ENCODE peak calls at places on chromosomes 5 and 9, in four cellular contexts. One of them, this sample, is unnamed.

GRCh38 chr5:141084487-141084989 is 9.9 kb upstream of the PCDHB2 start:
- DNase-seq in suprapubic skin: no peak
- DNase-seq in epithelial cell of esophagus: peak
- DNase-seq in fibroblast of lung: peak
- DNase-seq in this sample: no peak

GRCh38 chr5:141359790-141360426 is at the start of gene PCDHGB2:
- DNase-seq in suprapubic skin: no peak
- DNase-seq in epithelial cell of esophagus: peak
- DNase-seq in fibroblast of lung: peak
- DNase-seq in this sample: no peak

GRCh38 chr5:146744358-146744757 is 134.2 kb downstream of the PPP2R2B start:
- DNase-seq in suprapubic skin: no peak
- DNase-seq in epithelial cell of esophagus: peak
- DNase-seq in fibroblast of lung: peak
- DNase-seq in this sample: no peak

GRCh38 chr9:35675732-35676392 is 2.1 kb downstream of the CA9 start:
- DNase-seq in suprapubic skin: no peak
- DNase-seq in epithelial cell of esophagus: no peak
- DNase-seq in fibroblast of lung: no peak
- DNase-seq in this sample: no peak

GRCh38 chr9:13447551-13448422 is 168.3 kb upstream of the MPDZ start:
- DNase-seq in suprapubic skin: no peak
- DNase-seq in epithelial cell of esophagus: no peak
- DNase-seq in fibroblast of lung: peak
- DNase-seq in this sample: no peak

GRCh38 chr9:110128664-110129329 is 79.2 kb downstream of the C9orf152 start:
- DNase-seq in suprapubic skin: no peak
- DNase-seq in epithelial cell of esophagus: no peak
- DNase-seq in fibroblast of lung: no peak
- DNase-seq in this sample: no peak

GRCh38 chr9:21294325-21294724 is 10.8 kb downstream of the IFNA5 start:
- DNase-seq in suprapubic skin: no peak
- DNase-seq in epithelial cell of esophagus: peak
- DNase-seq in fibroblast of lung: peak
- DNase-seq in this sample: no peak

GRCh38 chr5:5291357-5291756 is 131.1 kb upstream of the ICE1 start:
- DNase-seq in suprapubic skin: no peak
- DNase-seq in epithelial cell of esophagus: no peak
- DNase-seq in fibroblast of lung: no peak
- DNase-seq in this sample: no peak

GRCh38 chr5:154487541-154487940 is 9.5 kb upstream of the HAND1 start:
- DNase-seq in suprapubic skin: no peak
- DNase-seq in epithelial cell of esophagus: no peak
- DNase-seq in fibroblast of lung: no peak
- DNase-seq in this sample: no peak

GRCh38 chr5:80034962-80035821 is at the start of gene THBS4:
- DNase-seq in suprapubic skin: no peak
- DNase-seq in epithelial cell of esophagus: no peak
- DNase-seq in fibroblast of lung: no peak
- DNase-seq in this sample: no peak

GRCh38 chr5:172902497-172903472 is 56.4 kb upstream of the RPL26L1 start:
- DNase-seq in suprapubic skin: no peak
- DNase-seq in epithelial cell of esophagus: peak
- DNase-seq in fibroblast of lung: peak
- DNase-seq in this sample: no peak

GRCh38 chr9:133707065-133707760 is 30.9 kb downstream of the SARDH start:
- DNase-seq in suprapubic skin: peak
- DNase-seq in epithelial cell of esophagus: peak
- DNase-seq in fibroblast of lung: peak
- DNase-seq in this sample: no peak

GRCh38 chr5:32298056-32298420 is 14.7 kb downstream of the MTMR12 start:
- DNase-seq in suprapubic skin: no peak
- DNase-seq in epithelial cell of esophagus: no peak
- DNase-seq in fibroblast of lung: no peak
- DNase-seq in this sample: no peak

GRCh38 chr5:138536665-138537315 is 6.2 kb downstream of the ETF1 start:
- DNase-seq in suprapubic skin: no peak
- DNase-seq in epithelial cell of esophagus: peak
- DNase-seq in fibroblast of lung: no peak
- DNase-seq in this sample: no peak

GRCh38 chr9:94644543-94644942 is 5.2 kb upstream of the FBP1 start:
- DNase-seq in suprapubic skin: no peak
- DNase-seq in epithelial cell of esophagus: no peak
- DNase-seq in fibroblast of lung: no peak
- DNase-seq in this sample: no peak

GRCh38 chr5:177494356-177495195 is 2.8 kb downstream of the PDLIM7 start:
- DNase-seq in suprapubic skin: peak
- DNase-seq in epithelial cell of esophagus: peak
- DNase-seq in fibroblast of lung: peak
- DNase-seq in this sample: peak

GRCh38 chr9:75071530-75072122 is 16.3 kb downstream of the NMRK1 start:
- DNase-seq in suprapubic skin: no peak
- DNase-seq in epithelial cell of esophagus: peak
- DNase-seq in fibroblast of lung: no peak
- DNase-seq in this sample: no peak

GRCh38 chr9:37399336-37399735 is 23.2 kb upstream of the GRHPR start:
- DNase-seq in suprapubic skin: no peak
- DNase-seq in epithelial cell of esophagus: no peak
- DNase-seq in fibroblast of lung: no peak
- DNase-seq in this sample: no peak

GRCh38 chr5:134370306-134370870 is 981 bp upstream of the UBE2B start:
- DNase-seq in suprapubic skin: no peak
- DNase-seq in epithelial cell of esophagus: no peak
- DNase-seq in fibroblast of lung: no peak
- DNase-seq in this sample: no peak

GRCh38 chr9:108634164-108634563 is 221.6 kb downstream of the ACTL7B start:
- DNase-seq in suprapubic skin: no peak
- DNase-seq in epithelial cell of esophagus: peak
- DNase-seq in fibroblast of lung: peak
- DNase-seq in this sample: no peak

GRCh38 chr9:78871452-78872331 is 574.8 kb downstream of the PSAT1 start:
- DNase-seq in suprapubic skin: no peak
- DNase-seq in epithelial cell of esophagus: peak
- DNase-seq in fibroblast of lung: peak
- DNase-seq in this sample: peak

GRCh38 chr5:148897842-148898241 is 71.4 kb downstream of the ADRB2 start:
- DNase-seq in suprapubic skin: no peak
- DNase-seq in epithelial cell of esophagus: no peak
- DNase-seq in fibroblast of lung: peak
- DNase-seq in this sample: no peak

GRCh38 chr5:112935675-112936074 is 13.6 kb upstream of the REEP5 start:
- DNase-seq in suprapubic skin: no peak
- DNase-seq in epithelial cell of esophagus: no peak
- DNase-seq in fibroblast of lung: peak
- DNase-seq in this sample: no peak

GRCh38 chr5:141258948-141259347 is 13.8 kb downstream of the PCDHB15 start:
- DNase-seq in suprapubic skin: no peak
- DNase-seq in epithelial cell of esophagus: no peak
- DNase-seq in fibroblast of lung: peak
- DNase-seq in this sample: no peak

GRCh38 chr5:2656186-2656585 is 95.3 kb downstream of the IRX2 start:
- DNase-seq in suprapubic skin: no peak
- DNase-seq in epithelial cell of esophagus: peak
- DNase-seq in fibroblast of lung: peak
- DNase-seq in this sample: no peak

GRCh38 chr5:60228676-60229075 is 335.1 kb upstream of the PDE4D start:
- DNase-seq in suprapubic skin: no peak
- DNase-seq in epithelial cell of esophagus: no peak
- DNase-seq in fibroblast of lung: no peak
- DNase-seq in this sample: no peak

GRCh38 chr5:149265559-149265958 is 6.1 kb upstream of the AFAP1L1 start:
- DNase-seq in suprapubic skin: no peak
- DNase-seq in epithelial cell of esophagus: peak
- DNase-seq in fibroblast of lung: peak
- DNase-seq in this sample: no peak

GRCh38 chr9:122036988-122037387 is 56.1 kb downstream of the TTLL11 start:
- DNase-seq in suprapubic skin: no peak
- DNase-seq in epithelial cell of esophagus: peak
- DNase-seq in fibroblast of lung: peak
- DNase-seq in this sample: no peak

GRCh38 chr5:160831801-160832200 is 20.2 kb downstream of the ATP10B start:
- DNase-seq in suprapubic skin: no peak
- DNase-seq in epithelial cell of esophagus: no peak
- DNase-seq in fibroblast of lung: no peak
- DNase-seq in this sample: no peak

GRCh38 chr9:2307480-2307879 is 292.3 kb downstream of the SMARCA2 start:
- DNase-seq in suprapubic skin: no peak
- DNase-seq in epithelial cell of esophagus: peak
- DNase-seq in fibroblast of lung: no peak
- DNase-seq in this sample: peak

GRCh38 chr9:112971415-112971814 is 40.6 kb downstream of the ZNF883 start:
- DNase-seq in suprapubic skin: no peak
- DNase-seq in epithelial cell of esophagus: peak
- DNase-seq in fibroblast of lung: no peak
- DNase-seq in this sample: no peak

GRCh38 chr5:95261369-95262175 is 23.3 kb downstream of the MCTP1 start:
- DNase-seq in suprapubic skin: no peak
- DNase-seq in epithelial cell of esophagus: peak
- DNase-seq in fibroblast of lung: peak
- DNase-seq in this sample: peak

GRCh38 chr5:25618821-25619220 is 974.0 kb upstream of the CDH10 start:
- DNase-seq in suprapubic skin: no peak
- DNase-seq in epithelial cell of esophagus: no peak
- DNase-seq in fibroblast of lung: no peak
- DNase-seq in this sample: no peak

GRCh38 chr5:127856310-127856709 is 153.1 kb downstream of the CCDC192 start:
- DNase-seq in suprapubic skin: no peak
- DNase-seq in epithelial cell of esophagus: no peak
- DNase-seq in fibroblast of lung: no peak
- DNase-seq in this sample: no peak

GRCh38 chr9:32265037-32265436 is 119.4 kb upstream of the ACO1 start:
- DNase-seq in suprapubic skin: no peak
- DNase-seq in epithelial cell of esophagus: no peak
- DNase-seq in fibroblast of lung: no peak
- DNase-seq in this sample: no peak

GRCh38 chr9:32260481-32260880 is 124.0 kb upstream of the ACO1 start:
- DNase-seq in suprapubic skin: no peak
- DNase-seq in epithelial cell of esophagus: no peak
- DNase-seq in fibroblast of lung: no peak
- DNase-seq in this sample: no peak

GRCh38 chr9:32258482-32258881 is 126.0 kb upstream of the ACO1 start:
- DNase-seq in suprapubic skin: no peak
- DNase-seq in epithelial cell of esophagus: no peak
- DNase-seq in fibroblast of lung: no peak
- DNase-seq in this sample: no peak

GRCh38 chr9:32264171-32264862 is 120.1 kb upstream of the ACO1 start:
- DNase-seq in suprapubic skin: no peak
- DNase-seq in epithelial cell of esophagus: peak
- DNase-seq in fibroblast of lung: peak
- DNase-seq in this sample: no peak
- TF ChIP-seq CTCF in suprapubic skin: no peak
- TF ChIP-seq CTCF in epithelial cell of esophagus: no peak
- TF ChIP-seq CTCF in fibroblast of lung: no peak
- TF ChIP-seq CTCF in this sample: no peak

DNA sequence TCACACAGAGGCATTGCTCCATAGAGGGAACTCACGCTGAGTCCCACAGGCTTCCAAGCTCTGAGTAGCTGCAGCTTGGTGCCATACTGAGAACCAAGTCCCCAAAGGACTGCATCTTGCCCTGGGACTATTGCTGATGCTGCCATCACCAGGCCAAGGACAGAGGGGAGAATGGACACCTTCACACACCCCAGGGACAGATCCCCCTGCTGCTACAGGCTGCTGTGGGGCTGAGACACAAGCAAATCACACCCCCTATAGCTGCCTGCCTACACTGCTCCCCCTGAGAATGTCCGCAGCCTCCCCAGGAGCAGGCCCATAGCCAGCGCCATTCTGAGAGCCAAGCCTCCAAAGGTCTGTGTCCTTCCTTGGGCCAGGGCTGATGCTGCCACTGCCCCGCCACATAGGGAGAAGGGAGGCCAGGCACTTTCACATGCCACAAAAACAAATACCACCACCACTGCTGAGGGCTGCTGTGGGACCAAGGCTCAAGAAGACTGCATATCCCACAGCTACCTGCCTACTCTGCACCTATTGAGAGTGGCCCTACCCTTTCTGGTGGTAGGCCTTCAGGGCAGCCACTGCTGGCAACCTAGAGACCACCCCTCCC is 81.5 kb downstream of the SYK start:
- DNase-seq in suprapubic skin: no peak
- DNase-seq in epithelial cell of esophagus: no peak
- DNase-seq in fibroblast of lung: no peak
- DNase-seq in this sample: no peak
- H3K4me3 ChIP-seq in suprapubic skin: no peak
- H3K4me3 ChIP-seq in epithelial cell of esophagus: no peak
- H3K4me3 ChIP-seq in fibroblast of lung: no peak
- H3K4me3 ChIP-seq in this sample: no peak

GRCh38 chr5:174571662-174572397 is 152.6 kb upstream of the MSX2 start:
- DNase-seq in suprapubic skin: no peak
- DNase-seq in epithelial cell of esophagus: peak
- DNase-seq in fibroblast of lung: peak
- DNase-seq in this sample: peak
- TF ChIP-seq CTCF in suprapubic skin: no peak
- TF ChIP-seq CTCF in epithelial cell of esophagus: no peak
- TF ChIP-seq CTCF in fibroblast of lung: peak
- TF ChIP-seq CTCF in this sample: peak

GRCh38 chr5:84393969-84394368 is 9.3 kb upstream of the EDIL3 start:
- DNase-seq in suprapubic skin: no peak
- DNase-seq in epithelial cell of esophagus: peak
- DNase-seq in fibroblast of lung: peak
- DNase-seq in this sample: no peak

GRCh38 chr5:84392836-84393235 is 8.2 kb upstream of the EDIL3 start:
- DNase-seq in suprapubic skin: no peak
- DNase-seq in epithelial cell of esophagus: no peak
- DNase-seq in fibroblast of lung: no peak
- DNase-seq in this sample: no peak

DNA sequence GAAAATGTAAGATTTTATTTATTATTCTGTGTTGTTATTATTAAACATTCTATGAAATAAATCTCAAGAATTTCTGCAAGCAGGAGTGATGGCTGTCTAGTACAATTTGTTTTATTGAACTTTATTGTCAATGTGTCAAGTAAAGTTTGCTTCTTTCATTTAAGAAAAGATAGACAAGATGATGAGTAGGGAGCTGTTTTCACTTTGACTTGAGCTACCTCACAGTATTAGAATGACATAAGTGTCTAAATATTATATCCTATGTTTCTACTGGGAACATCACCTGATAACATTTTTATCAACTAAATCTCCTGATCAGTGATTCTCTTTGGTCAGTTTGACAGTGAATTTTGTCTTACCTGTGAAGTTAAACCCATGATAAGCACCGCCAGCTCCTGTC is 12.7 kb upstream of the EDIL3 start:
- DNase-seq in suprapubic skin: no peak
- DNase-seq in epithelial cell of esophagus: no peak
- DNase-seq in fibroblast of lung: no peak
- DNase-seq in this sample: no peak
- H3K4me3 ChIP-seq in suprapubic skin: no peak
- H3K4me3 ChIP-seq in epithelial cell of esophagus: no peak
- H3K4me3 ChIP-seq in fibroblast of lung: no peak
- H3K4me3 ChIP-seq in this sample: no peak